ENCODE peak calls at places on chromosomes 13 and 19, in four cellular contexts. E is cardiac fibroblast, U is AG04450, L is GM12864. K is an unnamed sample.

GRCh38 chr19:45790942-45791341 is 1.7 kb downstream of the DMWD start:
- DNase-seq in L (no peak), U (no peak), E (no peak), K (no peak)

GRCh38 chr13:92640936-92641335 is 585.7 kb upstream of the GPC6 start:
- DNase-seq in U (no peak), E (no peak), L (no peak), K (no peak)

GRCh38 chr19:18879579-18880373 is 16.2 kb downstream of the CERS1 start:
- DNase-seq in L (no peak), E (peak; percentile 24), U (no peak), K (no peak)

GRCh38 chr19:11225172-11225571 is 14.2 kb upstream of the ANGPTL8 start:
- DNase-seq in E (no peak), L (no peak), U (no peak), K (no peak)

GRCh38 chr19:47097396-47098217 is 16.0 kb downstream of the ZC3H4 start:
- DNase-seq in L (no peak), E (peak; percentile 32), U (no peak), K (no peak)

GRCh38 chr19:15324791-15325519 is 7.4 kb downstream of the BRD4 start:
- DNase-seq in L (no peak), E (no peak), U (no peak), K (no peak)

GRCh38 chr19:52494518-52494917 is 33.0 kb upstream of the ZNF808 start:
- DNase-seq in U (no peak), L (no peak), E (peak; percentile 3), K (no peak)

GRCh38 chr13:33554919-33555791 is 262.8 kb upstream of the RFC3 start:
- DNase-seq in U (peak; percentile 18), E (peak; percentile 55), L (peak; percentile 45), K (no peak)

GRCh38 chr13:25489238-25489637 is 117.5 kb downstream of the ATP8A2 start:
- DNase-seq in E (no peak), L (no peak), U (no peak), K (no peak)

GRCh38 chr19:10654610-10655456 is 687 bp downstream of the ILF3 start:
- DNase-seq in L (no peak), E (peak; percentile 42), U (no peak), K (no peak)

GRCh38 chr19:42468273-42468796 is 25.6 kb upstream of the CXCL17 start:
- DNase-seq in U (peak; percentile 2), E (peak; percentile 92), L (no peak), K (peak; percentile 49)

GRCh38 chr19:9878511-9879196 is 43.5 kb downstream of the PIN1 start:
- DNase-seq in U (no peak), E (peak; percentile 16), L (no peak), K (no peak)

GRCh38 chr13:39100996-39101751 is 62.9 kb downstream of the NHLRC3 start:
- DNase-seq in U (no peak), L (no peak), E (peak; percentile 4), K (no peak)

GRCh38 chr13:39091586-39091985 is 53.3 kb downstream of the NHLRC3 start:
- DNase-seq in U (no peak), E (no peak), L (no peak), K (no peak)

DNA sequence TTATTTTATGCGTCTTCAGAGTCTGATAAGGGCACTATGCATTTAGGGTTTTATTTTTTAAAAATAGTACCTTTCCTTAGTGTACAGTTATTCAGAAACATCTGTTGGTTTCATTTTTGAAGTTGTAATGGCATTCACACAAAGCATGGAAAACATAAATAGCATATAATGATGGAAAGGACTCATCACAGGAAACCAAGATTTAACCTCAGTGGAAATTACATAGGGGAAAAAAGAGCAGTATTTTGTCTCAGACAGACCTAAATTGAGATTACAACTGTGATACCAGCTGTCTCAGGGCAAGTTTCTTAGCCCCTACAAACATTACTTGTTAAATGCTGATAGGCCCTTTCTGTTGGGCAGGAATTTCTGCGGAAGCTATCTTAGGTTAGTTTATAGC is 57.2 kb downstream of the NHLRC3 start:
- DNase-seq in L (no peak), E (no peak), U (no peak), K (no peak)
- TF ChIP-seq CTCF in L (no peak), E (no peak), U (no peak), K (no peak)

GRCh38 chr13:30332516-30333165 is 25.3 kb upstream of the KATNAL1 start:
- DNase-seq in U (no peak), L (no peak), E (no peak), K (no peak)

GRCh38 chr13:30333601-30334000 is 26.2 kb upstream of the KATNAL1 start:
- DNase-seq in U (no peak), L (no peak), E (no peak), K (no peak)

GRCh38 chr13:30331331-30331771 is 24.0 kb upstream of the KATNAL1 start:
- DNase-seq in U (no peak), L (no peak), E (no peak), K (no peak)

GRCh38 chr13:30337061-30337601 is 29.8 kb upstream of the KATNAL1 start:
- DNase-seq in E (no peak), L (no peak), U (no peak), K (no peak)

GRCh38 chr13:30334663-30335386 is 27.5 kb upstream of the KATNAL1 start:
- DNase-seq in L (no peak), U (no peak), E (peak; percentile 62), K (no peak)
- TF ChIP-seq CTCF in L (peak; percentile 70), U (peak; percentile 50), E (peak; percentile 51), K (peak; percentile 44)

GRCh38 chr13:44426461-44426860 is 52.8 kb downstream of the SERP2 start:
- DNase-seq in L (no peak), E (no peak), U (no peak), K (no peak)

GRCh38 chr13:44425041-44425814 is 51.6 kb downstream of the SERP2 start:
- DNase-seq in U (no peak), L (no peak), E (no peak), K (no peak)

GRCh38 chr13:44423824-44424223 is 50.2 kb downstream of the SERP2 start:
- DNase-seq in L (no peak), E (no peak), U (no peak), K (no peak)

GRCh38 chr13:44422755-44423643 is 49.4 kb downstream of the SERP2 start:
- DNase-seq in L (no peak), U (no peak), E (peak; percentile 12), K (no peak)

DNA sequence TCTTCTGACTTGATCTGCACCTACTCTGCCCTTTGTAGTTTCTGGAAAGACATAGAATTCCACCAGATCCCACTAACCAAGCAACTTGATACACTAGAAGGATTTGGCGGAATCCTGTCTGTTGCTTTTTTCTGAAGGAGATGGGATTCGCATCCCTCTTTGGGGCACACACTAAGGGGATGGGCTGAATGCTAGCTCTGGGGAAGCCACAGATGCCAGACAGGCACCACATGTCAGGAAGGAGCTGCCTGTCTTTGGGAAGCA is 52.1 kb downstream of the SERP2 start:
- DNase-seq in L (no peak), E (no peak), U (no peak), K (no peak)
- TF ChIP-seq CTCF in L (no peak), E (no peak), U (no peak), K (no peak)

GRCh38 chr19:40282209-40282580 is 3.0 kb downstream of the AKT2 start:
- DNase-seq in L (no peak), U (no peak), E (no peak), K (no peak)

GRCh38 chr19:40282920-40283319 is 2.2 kb downstream of the AKT2 start:
- DNase-seq in L (no peak), E (no peak), U (no peak), K (peak; percentile 60)

GRCh38 chr19:40284501-40285352 is at the start of gene AKT2:
- DNase-seq in U (peak; percentile 8), L (peak; percentile 36), E (no peak), K (no peak)

GRCh38 chr19:40284251-40284500 is 969 bp downstream of the AKT2 start:
- DNase-seq in E (no peak), U (no peak), L (no peak), K (no peak)

GRCh38 chr19:40283414-40284250 is 1.5 kb downstream of the AKT2 start:
- DNase-seq in L (no peak), U (no peak), E (no peak), K (no peak)
- TF ChIP-seq CTCF in L (no peak), U (no peak), E (no peak), K (no peak)

GRCh38 chr13:105144020-105144419 is 1391.4 kb downstream of the EFNB2 start:
- DNase-seq in E (no peak), L (no peak), U (no peak), K (no peak)
- TF ChIP-seq CTCF in E (no peak), L (peak; percentile 5), U (no peak), K (no peak)

GRCh38 chr19:6707658-6708018 is 12.8 kb downstream of the C3 start:
- DNase-seq in E (no peak), U (no peak), L (no peak), K (no peak)
- TF ChIP-seq CTCF in E (no peak), U (no peak), L (no peak), K (no peak)

DNA sequence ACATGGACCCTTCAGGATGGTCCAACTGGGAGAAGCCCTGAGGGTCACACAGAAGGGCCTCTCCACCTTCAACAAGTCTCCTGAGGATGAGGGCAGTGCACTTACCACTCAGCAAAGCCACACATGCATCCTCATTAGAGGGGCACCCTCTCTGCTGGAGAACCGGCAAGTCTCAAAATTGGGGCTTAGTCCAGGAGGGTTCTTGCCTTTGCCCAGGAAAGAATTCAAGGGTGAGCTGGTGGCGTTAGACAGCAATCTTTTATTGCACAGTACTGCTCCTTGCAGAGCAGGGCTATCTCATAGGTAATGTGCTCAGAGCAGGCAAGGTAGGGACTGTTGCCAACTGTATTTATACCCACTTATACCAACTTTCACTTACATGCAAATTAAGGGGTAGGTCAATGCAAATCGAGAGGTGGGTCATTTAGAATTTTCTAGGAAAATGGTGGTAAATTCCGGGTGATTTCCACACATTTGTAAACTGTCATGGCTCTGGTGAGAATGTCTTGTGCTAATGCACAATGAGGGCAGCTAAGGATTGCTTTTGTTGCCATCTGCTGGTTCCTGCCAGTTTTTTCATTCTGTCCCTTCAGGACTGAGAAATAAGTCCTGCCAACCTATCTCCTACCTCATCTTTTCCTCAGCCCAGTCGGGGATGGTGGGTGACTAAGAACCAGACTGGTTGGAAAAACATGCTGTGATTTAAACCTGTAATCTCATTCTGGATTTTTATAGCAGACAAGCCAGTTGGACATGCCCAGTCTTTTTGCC is 27.8 kb upstream of the IGSF23 start:
- DNase-seq in U (no peak), E (peak; percentile 60), L (no peak), K (peak; percentile 34)
- TF ChIP-seq CTCF in U (peak; percentile 29), E (peak; percentile 14), L (no peak), K (peak; percentile 39)

DNA sequence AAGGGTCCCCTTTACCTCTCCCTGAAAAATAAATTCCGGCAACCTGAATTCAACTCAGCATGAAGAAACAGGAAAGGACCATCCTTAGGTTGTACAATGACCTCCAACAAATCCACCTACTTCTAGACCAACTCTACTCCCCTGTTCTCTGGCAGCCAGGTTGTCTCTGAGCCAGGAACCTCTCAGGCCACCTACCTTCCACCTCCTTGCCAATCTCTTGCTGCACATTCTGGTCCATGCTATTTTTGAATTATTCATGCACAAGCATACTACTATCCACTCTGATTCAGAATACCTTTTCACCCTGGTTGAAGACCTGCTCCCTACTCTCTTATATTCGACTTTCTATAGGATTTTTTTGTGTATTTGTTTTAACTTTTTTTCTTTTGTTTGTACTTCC is 415.0 kb upstream of the ZNF507 start:
- DNase-seq in U (no peak), L (no peak), E (no peak), K (no peak)
- TF ChIP-seq CTCF in U (no peak), L (no peak), E (no peak), K (no peak)

GRCh38 chr19:49489601-49490167 is 2.3 kb downstream of the RPL13A start:
- DNase-seq in L (no peak), U (no peak), E (no peak), K (no peak)
- TF ChIP-seq CTCF in L (peak; percentile 77), U (no peak), E (no peak), K (no peak)